ENCODE peak calls at places on chromosome 7, in eight cellular contexts. P is GF-D8; S is astrocyte; O is HCEC 1CT; Z is cardiac fibroblast; G is mammary epithelial cell; T is fibroblast of the conjunctiva; D is CD4-positive, alpha-beta T cell. U is an unnamed sample.

GRCh38 chr7:334618-335357 is 44.8 kb downstream of the FOXL3 start:
- DNase-seq in S (no peak), T (no peak), D (no peak), Z (no peak), P (no peak), O (no peak), G (no peak), U (no peak)

GRCh38 chr7:17907014-17907413 is 33.3 kb downstream of the SNX13 start:
- DNase-seq in O (peak; percentile 36), S (peak; percentile 9), Z (peak; percentile 14), T (no peak), D (no peak), P (no peak), G (peak; percentile 29), U (no peak)

GRCh38 chr7:87709258-87709657 is 81.1 kb downstream of the RUNDC3B start:
- DNase-seq in Z (no peak), G (peak; percentile 2), P (no peak), S (no peak), T (no peak), D (no peak), O (no peak), U (no peak)

GRCh38 chr7:23385120-23385519 is 85.2 kb downstream of the IGF2BP3 start:
- DNase-seq in S (no peak), G (no peak), O (no peak), T (no peak), Z (no peak), D (no peak), P (no peak), U (no peak)

GRCh38 chr7:157770716-157771320 is 434.0 kb downstream of the DNAJB6 start:
- DNase-seq in Z (no peak), S (no peak), T (no peak), G (no peak), O (no peak), D (no peak), P (no peak), U (no peak)

GRCh38 chr7:81833401-81833800 is 63.6 kb upstream of the HGF start:
- DNase-seq in O (peak; percentile 7), P (peak; percentile 35), D (no peak), Z (peak; percentile 50), T (no peak), S (peak; percentile 68), G (no peak), U (no peak)

GRCh38 chr7:137439829-137440433 is 96.4 kb upstream of the PTN start:
- DNase-seq in O (no peak), S (peak; percentile 77), T (no peak), Z (no peak), P (no peak), G (no peak), D (no peak), U (no peak)

GRCh38 chr7:44630791-44631457 is 24.5 kb downstream of the OGDH start:
- DNase-seq in T (no peak), G (no peak), O (no peak), D (no peak), Z (no peak), P (no peak), S (no peak), U (no peak)

GRCh38 chr7:2928613-2929311 is 84.7 kb upstream of the GNA12 start:
- DNase-seq in D (no peak), P (no peak), G (no peak), O (no peak), T (no peak), Z (no peak), S (no peak), U (peak; percentile 59)

GRCh38 chr7:80147543-80148376 is 13.1 kb downstream of the GNAI1 start:
- DNase-seq in S (peak; percentile 91), Z (peak; percentile 94), G (peak; percentile 71), O (peak; percentile 97), D (no peak), T (peak; percentile 74), P (no peak), U (no peak)

GRCh38 chr7:79317728-79318127 is 135.7 kb downstream of the MAGI2 start:
- DNase-seq in O (peak; percentile 96), Z (peak; percentile 88), P (no peak), D (no peak), T (peak; percentile 75), S (peak; percentile 90), G (peak; percentile 81), U (no peak)

GRCh38 chr7:95628831-95629439 is 32.6 kb upstream of the PDK4 start:
- DNase-seq in S (no peak), P (no peak), Z (peak; percentile 89), O (peak; percentile 43), D (no peak), T (peak; percentile 71), G (no peak), U (no peak)

GRCh38 chr7:7562736-7563135 is 3.9 kb upstream of the MIOS start:
- DNase-seq in D (no peak), T (peak; percentile 37), Z (peak; percentile 31), O (no peak), P (no peak), G (no peak), S (peak; percentile 46), U (no peak)

GRCh38 chr7:111571720-111572119 is 9.4 kb upstream of the IMMP2L start:
- DNase-seq in D (no peak), T (no peak), Z (no peak), P (no peak), G (no peak), O (no peak), S (no peak), U (no peak)

GRCh38 chr7:81004098-81004497 is 85.2 kb upstream of the SEMA3C start:
- DNase-seq in S (peak; percentile 91), P (no peak), O (peak; percentile 40), Z (peak; percentile 91), T (peak; percentile 31), G (peak; percentile 80), D (no peak), U (no peak)

GRCh38 chr7:33327427-33327826 is 198.1 kb downstream of the BBS9 start:
- DNase-seq in P (no peak), Z (no peak), T (no peak), D (no peak), O (no peak), G (no peak), S (no peak), U (no peak)

GRCh38 chr7:98284335-98285036 is 3.0 kb downstream of the BRI3 start:
- DNase-seq in G (peak; percentile 37), O (peak; percentile 55), Z (peak; percentile 86), P (peak; percentile 83), T (peak; percentile 35), D (no peak), S (peak; percentile 60), U (peak; percentile 86)

U was measured in tibial artery.